ENCODE peak calls at places on chromosomes 5 and 9, in ten cellular contexts. J is SJSA1, W is heart right ventricle, I is NB4, D is fibroblast of lung, H is HFF-Myc, K is psoas muscle, B is fibroblast of the aortic adventitia, Z is neural progenitor cell, F is AG04449. E is an unnamed sample.

GRCh38 chr5:106843812-106844416 is 826.8 kb downstream of the EFNA5 start:
- DNase-seq in J (no peak), W (no peak), I (peak; percentile 4), D (peak; percentile 19), H (no peak), K (no peak), B (no peak), Z (peak; percentile 14), F (no peak), E (peak; percentile 15)

GRCh38 chr9:122058707-122059106 is 34.4 kb downstream of the TTLL11 start:
- DNase-seq in J (no peak), W (no peak), I (no peak), D (no peak), H (no peak), K (no peak), B (no peak), Z (no peak), F (no peak), E (no peak)

GRCh38 chr9:124259273-124260078 is 1.7 kb downstream of the NEK6 start:
- DNase-seq in J (peak; percentile 89), W (peak; percentile 68), I (peak; percentile 59), D (peak; percentile 93), H (no peak), K (peak; percentile 79), B (peak; percentile 93), Z (peak; percentile 59), F (no peak), E (no peak)

GRCh38 chr9:113912816-113913215 is 36.7 kb downstream of the ZNF618 start:
- DNase-seq in J (no peak), W (no peak), I (no peak), D (no peak), H (no peak), K (no peak), B (no peak), Z (no peak), F (no peak), E (no peak)

GRCh38 chr9:69180670-69181069 is 6.6 kb downstream of the TJP2 start:
- DNase-seq in J (peak; percentile 88), W (no peak), I (peak; percentile 74), D (peak; percentile 99), H (peak; percentile 97), K (no peak), B (peak; percentile 97), Z (no peak), F (peak; percentile 93), E (peak; percentile 26)

GRCh38 chr9:20884985-20885593 is 146.4 kb downstream of the HACD4 start:
- DNase-seq in J (peak; percentile 40), W (peak; percentile 24), I (peak; percentile 79), D (peak; percentile 42), H (peak; percentile 33), K (peak; percentile 19), B (peak; percentile 67), Z (peak; percentile 59), F (no peak), E (peak; percentile 77)

GRCh38 chr9:108469654-108470053 is 386.1 kb downstream of the ACTL7B start:
- DNase-seq in J (no peak), W (no peak), I (peak; percentile 74), D (peak; percentile 74), H (no peak), K (no peak), B (peak; percentile 73), Z (no peak), F (no peak), E (no peak)

GRCh38 chr9:2093920-2094597 is 78.9 kb downstream of the SMARCA2 start:
- DNase-seq in J (no peak), W (no peak), I (no peak), D (peak; percentile 79), H (no peak), K (no peak), B (peak; percentile 70), Z (no peak), F (peak; percentile 62), E (no peak)

GRCh38 chr5:176132471-176133288 is 105.5 kb upstream of the SIMC1 start:
- DNase-seq in J (no peak), W (no peak), I (no peak), D (no peak), H (no peak), K (no peak), B (no peak), Z (no peak), F (no peak), E (no peak)

GRCh38 chr5:176134529-176135223 is 103.5 kb upstream of the SIMC1 start:
- DNase-seq in J (no peak), W (no peak), I (no peak), D (no peak), H (no peak), K (no peak), B (no peak), Z (no peak), F (no peak), E (no peak)

GRCh38 chr5:176131771-176132170 is 106.5 kb upstream of the SIMC1 start:
- DNase-seq in J (no peak), W (no peak), I (no peak), D (no peak), H (no peak), K (no peak), B (no peak), Z (no peak), F (no peak), E (no peak)

GRCh38 chr5:176133877-176134276 is 104.3 kb upstream of the SIMC1 start:
- DNase-seq in J (no peak), W (no peak), I (no peak), D (no peak), H (no peak), K (no peak), B (no peak), Z (no peak), F (no peak), E (no peak)

DNA sequence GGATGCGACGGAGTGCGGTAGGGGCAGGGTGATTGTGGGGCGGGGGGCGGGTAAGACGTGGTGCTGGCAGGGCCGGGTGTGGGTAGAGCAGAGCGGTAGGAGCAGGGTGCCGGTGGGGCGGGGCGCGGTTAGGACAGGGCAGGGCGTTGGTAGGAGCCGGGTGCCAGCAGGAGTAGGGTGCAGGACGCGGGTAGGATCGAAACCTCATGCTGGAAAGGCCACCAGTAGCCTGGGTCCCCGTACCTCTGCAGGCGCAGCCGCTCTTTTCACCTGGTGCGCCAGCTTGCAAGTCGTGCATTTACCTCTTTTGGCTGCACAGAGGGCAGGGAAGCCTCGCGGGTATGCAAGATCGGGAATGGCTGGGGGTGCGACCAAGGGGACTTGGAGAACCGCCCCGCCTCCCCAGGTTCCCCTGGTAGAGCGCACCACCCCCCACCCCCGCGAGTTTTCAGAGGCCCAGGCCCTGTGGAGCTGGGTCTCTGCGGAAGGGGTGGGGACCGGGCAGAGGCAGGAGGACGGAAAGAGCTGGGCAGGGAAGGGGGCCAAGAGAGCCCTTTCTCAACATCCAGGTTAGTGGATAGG is 104.8 kb upstream of the SIMC1 start:
- DNase-seq in J (no peak), W (no peak), I (no peak), D (no peak), H (no peak), K (no peak), B (no peak), Z (peak; percentile 25), F (no peak), E (no peak)
- H3K4me3 ChIP-seq in J (no peak overlapping the region), W (no peak overlapping the region), I (no peak overlapping the region), D (no peak overlapping the region), H (no peak overlapping the region), K (no peak overlapping the region), B (no peak overlapping the region), Z (peak overlapping the region; percentile 32), F (no peak overlapping the region), E (no peak overlapping the region)

GRCh38 chr5:61630908-61631307 is 298.9 kb downstream of the ZSWIM6 start:
- DNase-seq in J (no peak), W (no peak), I (no peak), D (no peak), H (no peak), K (no peak), B (no peak), Z (no peak), F (no peak), E (no peak)

GRCh38 chr5:61626639-61627282 is 294.7 kb downstream of the ZSWIM6 start:
- DNase-seq in J (no peak), W (no peak), I (no peak), D (no peak), H (no peak), K (no peak), B (no peak), Z (no peak), F (no peak), E (no peak)

GRCh38 chr5:61632064-61632463 is 300.0 kb downstream of the ZSWIM6 start:
- DNase-seq in J (no peak), W (no peak), I (no peak), D (no peak), H (no peak), K (no peak), B (no peak), Z (no peak), F (no peak), E (no peak)

GRCh38 chr5:61635271-61635670 is 303.2 kb downstream of the ZSWIM6 start:
- DNase-seq in J (no peak), W (no peak), I (no peak), D (no peak), H (no peak), K (no peak), B (no peak), Z (no peak), F (no peak), E (no peak)

DNA sequence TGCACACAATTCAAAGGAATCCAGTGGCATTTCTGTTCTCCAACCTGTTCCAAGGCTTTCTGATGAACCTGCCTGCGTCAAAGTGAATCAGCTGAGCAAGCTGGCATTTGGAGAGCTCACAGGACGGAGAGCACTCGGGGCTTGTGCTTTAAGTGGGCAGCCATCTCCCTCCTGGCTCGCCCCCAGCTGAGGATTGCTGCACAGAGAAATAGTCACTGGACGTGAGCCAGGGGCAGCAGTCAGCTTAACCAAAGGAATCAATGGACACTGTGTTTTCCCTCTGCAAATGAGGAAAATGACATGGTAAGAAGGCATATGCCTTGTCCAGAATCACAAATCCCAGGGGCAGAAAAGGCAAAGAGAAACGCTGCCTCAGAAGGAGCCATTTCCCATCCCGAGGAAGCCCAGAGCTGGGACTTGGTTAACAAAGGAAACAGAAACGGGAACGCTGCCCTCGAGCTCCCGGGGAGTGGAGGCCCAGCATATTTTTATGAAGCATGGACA is 299.4 kb downstream of the ZSWIM6 start:
- DNase-seq in J (no peak), W (peak; percentile 72), I (no peak), D (peak; percentile 65), H (no peak), K (peak; percentile 47), B (peak; percentile 54), Z (peak; percentile 23), F (no peak), E (no peak)
- H3K4me3 ChIP-seq in J (no peak overlapping the region), W (no peak overlapping the region), I (no peak overlapping the region), D (no peak overlapping the region), H (no peak overlapping the region), K (peak overlapping the region; percentile 7), B (peak overlapping the region; percentile 17), Z (no peak overlapping the region), F (no peak overlapping the region), E (no peak overlapping the region)

GRCh38 chr5:139131062-139131856 is 66.9 kb downstream of the SIL1 start:
- DNase-seq in J (no peak), W (no peak), I (no peak), D (peak; percentile 74), H (no peak), K (peak; percentile 41), B (peak; percentile 54), Z (peak; percentile 49), F (no peak), E (no peak)
- H3K4me3 ChIP-seq in J (no peak overlapping the region), W (no peak overlapping the region), I (no peak overlapping the region), D (peak overlapping the region; percentile 39), H (no peak overlapping the region), K (peak overlapping the region; percentile 37), B (no peak overlapping the region), Z (no peak overlapping the region), F (no peak overlapping the region), E (no peak overlapping the region)

DNA sequence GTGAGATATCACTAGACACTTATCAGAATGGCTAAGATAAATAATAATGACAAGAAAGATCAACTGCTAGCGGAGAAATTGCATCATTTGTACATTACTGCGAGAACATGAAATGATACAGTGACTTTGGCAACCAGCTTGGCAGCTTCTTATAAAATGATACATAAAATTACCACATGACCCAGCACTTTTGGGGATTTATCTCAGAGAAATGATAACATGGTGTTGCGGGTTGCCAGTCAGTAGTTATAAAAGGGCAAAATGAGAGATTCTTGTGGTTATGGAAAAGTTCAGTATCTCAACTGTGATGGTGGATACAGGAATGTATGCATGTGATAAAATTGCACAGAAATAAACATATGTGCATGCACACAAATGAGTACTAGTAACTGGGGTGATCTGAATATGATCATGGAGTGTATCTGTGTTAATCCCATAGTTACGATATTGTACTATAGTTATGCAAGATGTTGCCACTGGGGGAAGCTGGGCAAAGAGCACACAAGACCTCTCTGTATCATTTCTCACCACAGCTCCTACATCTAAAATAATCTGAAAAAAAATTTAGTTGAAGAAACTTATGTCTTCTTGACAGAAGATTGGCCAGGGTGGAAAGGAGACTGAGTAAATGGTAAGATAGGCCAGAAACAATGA is 128.9 kb downstream of the NXNL2 start:
- DNase-seq in J (no peak), W (no peak), I (no peak), D (peak; percentile 71), H (no peak), K (no peak), B (peak; percentile 87), Z (no peak), F (no peak), E (no peak)
- H3K4me3 ChIP-seq in J (no peak overlapping the region), W (no peak overlapping the region), I (no peak overlapping the region), D (no peak overlapping the region), H (no peak overlapping the region), K (no peak overlapping the region), B (no peak overlapping the region), Z (no peak overlapping the region), F (no peak overlapping the region), E (no peak overlapping the region)